ENCODE peak calls at places on chromosomes 13 and 19, in six cellular contexts. X, K, I, U, V and J are unnamed samples.
A peak's percentile ranks its signal among the peaks of the same experiment; 100 is the strongest.

GRCh38 chr19:19642506-19643157 is 825 bp downstream of the GMIP start:
- DNase-seq in X (no peak), K (no peak), V (peak; percentile 29), U (no peak), I (no peak), J (no peak)

GRCh38 chr13:73404581-73404980 is 345.8 kb downstream of the KLF5 start:
- DNase-seq in K (no peak), I (no peak), V (no peak), U (no peak), X (no peak), J (no peak)

GRCh38 chr19:55212447-55212846 is 3.1 kb upstream of the PTPRH start:
- DNase-seq in X (no peak), K (peak; percentile 34), I (no peak), U (no peak), V (peak; percentile 87), J (no peak)

GRCh38 chr19:48964205-48965032 is 690 bp upstream of the FTL start:
- DNase-seq in X (peak; percentile 21), K (peak; percentile 82), V (no peak), I (no peak), U (no peak), J (no peak)

GRCh38 chr13:20127563-20128458 is 33.0 kb downstream of the GJA3 start:
- DNase-seq in K (peak; percentile 81), V (no peak), U (peak; percentile 60), X (peak; percentile 69), I (no peak), J (peak; percentile 51)

GRCh38 chr13:31267126-31267784 is 67.5 kb downstream of the B3GLCT start:
- DNase-seq in V (no peak), U (no peak), K (no peak), I (no peak), X (no peak), J (no peak)

GRCh38 chr13:27263438-27263837 is 7.2 kb upstream of the RASL11A start:
- DNase-seq in V (no peak), K (no peak), I (no peak), U (no peak), X (no peak), J (no peak)

GRCh38 chr19:47312366-47313006 is 2.8 kb downstream of the C5AR1 start:
- DNase-seq in V (no peak), X (no peak), I (no peak), U (no peak), K (no peak), J (no peak)

GRCh38 chr19:18439910-18440237 is 1.9 kb upstream of the ISYNA1 start:
- DNase-seq in K (no peak), V (no peak), I (no peak), X (no peak), U (no peak), J (no peak)

GRCh38 chr13:45918597-45918996 is 67.0 kb upstream of the SIAH3 start:
- DNase-seq in U (no peak), K (no peak), V (no peak), I (no peak), X (no peak), J (no peak)

GRCh38 chr13:43379738-43380137 is 356.4 kb downstream of the DNAJC15 start:
- DNase-seq in V (no peak), K (no peak), X (no peak), U (no peak), I (no peak), J (no peak)

GRCh38 chr19:33094504-33095067 is 13.6 kb downstream of the GPATCH1 start:
- DNase-seq in V (no peak), K (no peak), X (no peak), U (no peak), I (no peak), J (no peak)

GRCh38 chr19:46616631-46617322 is 8.1 kb downstream of the PTGIR start:
- DNase-seq in U (no peak), I (no peak), K (peak; percentile 83), V (peak; percentile 65), X (peak; percentile 81), J (peak; percentile 58)

GRCh38 chr19:18700501-18701249 is 17.2 kb downstream of the CRTC1 start:
- DNase-seq in X (peak; percentile 48), I (no peak), K (peak; percentile 77), V (peak; percentile 84), U (peak; percentile 85), J (peak; percentile 45)

GRCh38 chr13:44051923-44052322 is 172.2 kb downstream of the LACC1 start:
- DNase-seq in K (peak; percentile 51), V (no peak), U (no peak), X (no peak), I (no peak), J (peak; percentile 46)

GRCh38 chr13:45630791-45631190 is 15.3 kb upstream of the ERICH6B start:
- DNase-seq in K (no peak), I (no peak), X (no peak), U (no peak), V (no peak), J (no peak)

GRCh38 chr13:70203661-70204229 is 95.5 kb upstream of the KLHL1 start:
- DNase-seq in I (no peak), U (no peak), V (peak; percentile 59), X (no peak), K (no peak), J (peak; percentile 3)

GRCh38 chr19:10315335-10316214 is at the start of gene FDX2:
- DNase-seq in U (peak; percentile 73), I (no peak), V (peak; percentile 86), X (peak; percentile 85), K (peak; percentile 91), J (peak; percentile 77)

GRCh38 chr19:33267706-33268105 is 34.6 kb downstream of the CEBPA start:
- DNase-seq in V (no peak), K (no peak), X (no peak), I (no peak), U (no peak), J (no peak)

GRCh38 chr13:87080100-87080779 is 590.9 kb upstream of the SLITRK5 start:
- DNase-seq in I (no peak), V (no peak), U (no peak), K (no peak), X (no peak), J (no peak)

GRCh38 chr19:19427302-19427701 is 21.8 kb downstream of the GATAD2A start:
- DNase-seq in V (no peak), K (no peak), U (no peak), I (no peak), X (no peak), J (no peak)

GRCh38 chr13:113632706-113633484 is 25.1 kb downstream of the ATP4B start:
- DNase-seq in I (no peak), K (no peak), V (no peak), X (no peak), U (no peak), J (no peak)

GRCh38 chr19:44878119-44878865 is 12.8 kb upstream of the TOMM40 start:
- DNase-seq in X (no peak), U (no peak), V (no peak), K (no peak), I (no peak), J (no peak)

GRCh38 chr19:44872661-44873060 is 18.4 kb upstream of the TOMM40 start:
- DNase-seq in X (no peak), K (no peak), I (no peak), U (no peak), V (no peak), J (no peak)

GRCh38 chr19:44876930-44877530 is 14.0 kb upstream of the TOMM40 start:
- DNase-seq in K (no peak), I (no peak), U (no peak), X (no peak), V (peak; percentile 50), J (peak; percentile 21)

GRCh38 chr19:44874317-44874716 is 16.7 kb upstream of the TOMM40 start:
- DNase-seq in X (no peak), I (no peak), K (no peak), U (no peak), V (no peak), J (no peak)

GRCh38 chr19:44875666-44876418 is 15.2 kb upstream of the TOMM40 start:
- DNase-seq in X (no peak), K (no peak), U (no peak), I (no peak), V (no peak), J (peak; percentile 40)
- TF ChIP-seq CTCF in X (no peak), K (no peak), U (no peak), I (no peak), V (no peak), J (no peak)

DNA sequence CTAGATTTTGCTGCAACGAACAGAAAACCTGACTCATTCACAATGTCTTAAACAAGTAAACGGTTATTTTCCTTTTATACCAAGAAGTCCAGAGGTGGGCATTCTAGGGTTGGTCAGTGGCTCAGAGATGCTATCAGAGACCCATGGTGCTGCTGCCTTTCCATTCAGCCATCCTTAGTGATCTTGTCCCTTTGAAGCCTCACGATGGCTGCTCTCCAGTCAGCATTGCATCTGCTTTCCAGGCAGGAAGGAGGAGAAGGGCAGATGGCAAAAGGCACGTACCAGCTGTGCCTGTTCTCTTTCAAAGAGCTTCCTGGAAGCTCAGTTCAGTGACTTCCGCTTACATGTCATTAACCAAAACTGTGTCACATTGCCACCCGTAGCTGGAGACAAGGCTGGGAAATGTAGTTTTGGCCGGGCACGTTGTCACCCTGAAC is 30.1 kb downstream of the WDFY2 start:
- DNase-seq in U (peak; percentile 28), X (no peak), K (no peak), V (peak; percentile 76), I (no peak), J (no peak)
- H3K4me3 ChIP-seq in U (peak overlapping the region; percentile 33), X (no peak overlapping the region), K (no peak overlapping the region), V (peak overlapping the region; percentile 46), I (no peak overlapping the region), J (no peak overlapping the region)

DNA sequence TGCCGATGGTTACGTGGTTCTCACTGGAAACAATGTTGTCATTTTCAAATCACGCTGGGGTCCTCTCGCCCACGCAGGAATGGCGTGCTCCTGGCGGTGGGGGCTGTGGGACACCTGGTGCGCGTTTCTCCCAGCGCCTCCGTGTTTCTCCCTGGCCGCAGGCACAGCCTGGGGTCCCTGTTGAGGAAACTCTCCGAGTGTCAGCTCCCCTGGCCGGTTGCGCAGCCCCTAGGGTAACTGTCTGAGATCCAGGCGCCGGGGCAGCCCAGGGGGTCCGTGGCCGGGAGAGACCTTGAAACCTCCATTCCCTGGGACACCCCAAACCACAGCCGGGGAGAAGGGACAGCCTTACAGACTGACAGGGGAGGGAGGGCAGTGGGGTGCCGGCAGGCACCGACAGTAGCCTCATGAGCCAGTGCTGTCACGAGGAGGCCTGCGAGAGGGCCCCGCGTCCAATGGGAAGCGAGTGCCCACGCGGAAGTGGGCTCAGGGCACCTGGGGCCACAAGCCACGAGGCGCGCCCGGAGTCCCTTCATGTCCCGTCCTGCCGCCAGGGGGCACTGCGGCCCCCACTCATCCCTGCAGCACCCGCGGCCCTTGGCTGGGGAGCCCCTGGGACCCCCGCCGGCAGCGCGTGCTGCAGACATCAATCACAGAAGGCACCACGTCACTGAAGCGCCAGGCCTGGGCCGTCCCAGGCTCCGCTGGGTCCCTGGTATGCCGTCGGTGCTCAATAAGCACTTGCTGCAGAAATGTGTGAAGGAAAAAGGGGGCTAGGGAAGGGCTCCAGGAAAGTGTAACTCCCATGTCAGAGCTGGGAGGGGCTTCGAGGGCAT is 9.5 kb downstream of the ADAMTSL5 start:
- DNase-seq in X (peak; percentile 64), K (peak; percentile 81), I (no peak), U (peak; percentile 41), V (peak; percentile 77), J (no peak)
- TF ChIP-seq CTCF in X (peak; percentile 73), K (peak; percentile 67), I (peak; percentile 64), U (peak; percentile 54), V (peak; percentile 84), J (peak; percentile 73)

DNA sequence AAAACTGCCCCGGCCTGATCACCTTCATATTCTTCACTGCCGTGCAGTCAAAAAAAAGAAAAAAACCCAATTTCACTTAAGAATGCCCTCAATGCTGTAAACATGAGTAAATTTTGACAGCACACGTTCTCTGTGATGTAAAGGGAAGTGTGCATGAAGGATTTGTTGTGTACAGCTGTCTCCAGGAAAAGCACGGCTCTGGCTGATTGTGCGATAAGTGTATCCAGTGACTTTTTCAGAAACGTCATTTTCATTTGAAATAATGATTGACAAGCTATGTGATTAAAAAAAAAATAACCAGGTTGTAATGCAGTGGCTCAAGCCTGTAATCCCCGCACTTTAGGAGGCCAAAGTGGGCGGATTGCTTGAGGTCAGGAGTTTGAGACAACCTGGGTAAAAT is 39.6 kb downstream of the ANKRD10 start:
- DNase-seq in K (no peak), U (no peak), V (no peak), I (no peak), X (no peak), J (no peak)
- H3K4me3 ChIP-seq in K (peak overlapping the region; percentile 5), U (peak overlapping the region; percentile 50), V (no peak overlapping the region), I (no peak overlapping the region), X (peak overlapping the region; percentile 41), J (no peak overlapping the region)